ENCODE peak calls at places on chromosomes 16 and 17, in four cellular contexts. K is stimulated activated CD4-positive, alpha-beta T cell treated with anti-CD3 and anti-CD28 coated beads, Interleukin-1b, Interleukin-23, amount 100 ng/mL, for 24 hours; Q is effector memory CD4-positive, alpha-beta T cell; I is stimulated activated naive B cell treated with anti-CD40 and anti-IgM and Interleukin-4, amounts not matched to agents 10 μg/mL and 1 μg/mL and 100 μg/mL, for 72 hours. W is an unnamed sample.

GRCh38 chr16:84505249-84506156 is 1.0 kb upstream of the MEAK7 start:
- DNase-seq in K (no peak), Q (no peak), I (no peak), W (no peak)

GRCh38 chr17:58309918-58310259 is 18.7 kb downstream of the TSPOAP1 start:
- DNase-seq in K (no peak), Q (no peak), I (no peak), W (no peak)

GRCh38 chr17:30380106-30380420 is 1.3 kb downstream of the CPD start:
- DNase-seq in K (no peak), Q (no peak), I (no peak), W (peak; percentile 46)

GRCh38 chr17:76076765-76077581 is 2.0 kb upstream of the ZACN start:
- DNase-seq in K (no peak), Q (peak; percentile 18), I (peak; percentile 38), W (no peak)

GRCh38 chr17:11935734-11936406 is 61.4 kb downstream of the ZNF18 start:
- DNase-seq in K (peak; percentile 5), Q (no peak), I (peak; percentile 5), W (no peak)

GRCh38 chr17:12667299-12667958 is 1.7 kb downstream of the MYOCD start:
- DNase-seq in K (no peak), Q (no peak), I (no peak), W (peak; percentile 32)

GRCh38 chr16:4290236-4290830 is 17.5 kb upstream of the TFAP4 start:
- DNase-seq in K (no peak), Q (no peak), I (no peak), W (peak; percentile 3)

GRCh38 chr17:39920218-39921210 is 2.1 kb upstream of the GSDMB start:
- DNase-seq in K (no peak), Q (peak; percentile 23), I (peak; percentile 53), W (peak; percentile 74)

GRCh38 chr17:80101160-80101945 is at the start of gene GAA:
- DNase-seq in K (peak; percentile 81), Q (peak; percentile 86), I (peak; percentile 84), W (peak; percentile 99)

GRCh38 chr17:5607946-5608345 is 23.6 kb upstream of the NLRP1 start:
- DNase-seq in K (no peak), Q (no peak), I (no peak), W (no peak)

GRCh38 chr16:28093383-28093725 is 29.8 kb upstream of the GSG1L start:
- DNase-seq in K (no peak), Q (no peak), I (no peak), W (no peak)

GRCh38 chr17:41894791-41895331 is 23.9 kb downstream of the ACLY start:
- DNase-seq in K (no peak), Q (no peak), I (no peak), W (no peak)

GRCh38 chr16:51003850-51004566 is 147.1 kb downstream of the SALL1 start:
- DNase-seq in K (no peak), Q (no peak), I (no peak), W (no peak)

GRCh38 chr17:66644311-66644710 is 190.6 kb upstream of the CACNG5 start:
- DNase-seq in K (no peak), Q (no peak), I (no peak), W (no peak)

GRCh38 chr16:69916445-69916844 is 34.7 kb upstream of the CLEC18A start:
- DNase-seq in K (no peak), Q (no peak), I (no peak), W (no peak)

GRCh38 chr16:67229906-67230808 is 3.2 kb downstream of the TMEM208 start:
- DNase-seq in K (no peak), Q (no peak), I (no peak), W (no peak)

GRCh38 chr17:39631403-39631802 is 4.7 kb downstream of the PPP1R1B start:
- DNase-seq in K (no peak), Q (no peak), I (no peak), W (no peak)

GRCh38 chr17:17545031-17545820 is 46.3 kb downstream of the PEMT start:
- DNase-seq in K (no peak), Q (no peak), I (no peak), W (no peak)

GRCh38 chr16:75236232-75236631 is 15.2 kb downstream of the BCAR1 start:
- DNase-seq in K (no peak), Q (no peak), I (no peak), W (no peak)

GRCh38 chr17:43591750-43592562 is 45.8 kb upstream of the ETV4 start:
- DNase-seq in K (no peak), Q (no peak), I (no peak), W (no peak)

GRCh38 chr17:1933875-1934715 is 91.0 kb downstream of the RTN4RL1 start:
- DNase-seq in K (no peak), Q (no peak), I (no peak), W (no peak)

GRCh38 chr17:9669551-9670008 is 24.3 kb downstream of the USP43 start:
- DNase-seq in K (no peak), Q (no peak), I (no peak), W (no peak)

GRCh38 chr16:21663889-21664647 is at the start of gene OTOA:
- DNase-seq in K (no peak), Q (peak; percentile 7), I (peak; percentile 19), W (peak; percentile 30)

GRCh38 chr17:82775033-82775823 is 23.4 kb downstream of the TBCD start:
- DNase-seq in K (no peak), Q (peak; percentile 21), I (peak; percentile 11), W (peak; percentile 68)

GRCh38 chr17:72462396-72462795 is 341.6 kb downstream of the SOX9 start:
- DNase-seq in K (no peak), Q (no peak), I (no peak), W (no peak)

GRCh38 chr17:37702605-37703004 is 42.3 kb downstream of the HNF1B start:
- DNase-seq in K (no peak), Q (no peak), I (no peak), W (no peak)

GRCh38 chr16:27270389-27270788 is 1.8 kb upstream of the NSMCE1 start:
- DNase-seq in K (no peak), Q (no peak), I (no peak), W (no peak)

GRCh38 chr17:19705771-19706770 is 10.3 kb downstream of the SLC47A2 start:
- DNase-seq in K (no peak), Q (no peak), I (no peak), W (no peak)

GRCh38 chr16:72012607-72013006 is 4.1 kb downstream of the DHODH start:
- DNase-seq in K (no peak), Q (no peak), I (no peak), W (no peak)

GRCh38 chr16:81740163-81740562 is 38.9 kb upstream of the PLCG2 start:
- DNase-seq in K (no peak), Q (no peak), I (peak; percentile 59), W (peak; percentile 78)

GRCh38 chr17:4329838-4330237 is 36.6 kb downstream of the UBE2G1 start:
- DNase-seq in K (no peak), Q (no peak), I (no peak), W (no peak)

GRCh38 chr16:83842291-83842690 is 34.5 kb downstream of the HSBP1 start:
- DNase-seq in K (no peak), Q (no peak), I (no peak), W (no peak)

GRCh38 chr17:80347948-80348351 is 67.0 kb upstream of the ENDOV start:
- DNase-seq in K (no peak), Q (no peak), I (no peak), W (no peak)

GRCh38 chr17:77125432-77125901 is 15.3 kb upstream of the SEC14L1 start:
- DNase-seq in K (no peak), Q (no peak), I (no peak), W (no peak)

GRCh38 chr17:74280093-74280513 is 6.1 kb downstream of the DNAI2 start:
- DNase-seq in K (no peak), Q (peak; percentile 46), I (peak; percentile 59), W (peak; percentile 78)

GRCh38 chr16:48014349-48015135 is 141.3 kb downstream of the ABCC12 start:
- DNase-seq in K (no peak), Q (no peak), I (no peak), W (no peak)